ENCODE peak calls at places on chromosomes 2 and 18, in eight cellular contexts. One of them, this sample, is unnamed.

GRCh38 chr18:27903906-27904305 is 273.0 kb downstream of the CDH2 start:
- DNase-seq in activated CD4-positive, alpha-beta T cell treated with anti-CD3 and anti-CD28 coated beads for 4 hours: no peak
- DNase-seq in lower lobe of right lung: no peak
- DNase-seq in gastrocnemius medialis: no peak
- DNase-seq in activated CD8-positive, alpha-beta T cell treated with anti-CD3 and anti-CD28 coated beads for 36 hours: no peak
- DNase-seq in breast epithelium: no peak
- DNase-seq in kidney epithelial cell: no peak
- DNase-seq in GM23248: no peak
- DNase-seq in this sample: no peak

GRCh38 chr2:150127995-150128394 is 359.5 kb downstream of the RND3 start:
- DNase-seq in activated CD4-positive, alpha-beta T cell treated with anti-CD3 and anti-CD28 coated beads for 4 hours: no peak
- DNase-seq in lower lobe of right lung: no peak
- DNase-seq in gastrocnemius medialis: no peak
- DNase-seq in activated CD8-positive, alpha-beta T cell treated with anti-CD3 and anti-CD28 coated beads for 36 hours: no peak
- DNase-seq in breast epithelium: no peak
- DNase-seq in kidney epithelial cell: no peak
- DNase-seq in GM23248: peak
- DNase-seq in this sample: no peak

GRCh38 chr2:3257166-3257565 is 120.5 kb downstream of the EIPR1 start:
- DNase-seq in activated CD4-positive, alpha-beta T cell treated with anti-CD3 and anti-CD28 coated beads for 4 hours: no peak
- DNase-seq in lower lobe of right lung: no peak
- DNase-seq in gastrocnemius medialis: no peak
- DNase-seq in activated CD8-positive, alpha-beta T cell treated with anti-CD3 and anti-CD28 coated beads for 36 hours: no peak
- DNase-seq in breast epithelium: no peak
- DNase-seq in kidney epithelial cell: peak
- DNase-seq in GM23248: no peak
- DNase-seq in this sample: no peak

GRCh38 chr2:219520079-219520478 is 5.8 kb downstream of the ASIC4 start:
- DNase-seq in activated CD4-positive, alpha-beta T cell treated with anti-CD3 and anti-CD28 coated beads for 4 hours: no peak
- DNase-seq in lower lobe of right lung: no peak
- DNase-seq in gastrocnemius medialis: no peak
- DNase-seq in activated CD8-positive, alpha-beta T cell treated with anti-CD3 and anti-CD28 coated beads for 36 hours: no peak
- DNase-seq in breast epithelium: no peak
- DNase-seq in kidney epithelial cell: no peak
- DNase-seq in GM23248: no peak
- DNase-seq in this sample: no peak

GRCh38 chr2:45379399-45380087 is 231.5 kb downstream of the SRBD1 start:
- DNase-seq in activated CD4-positive, alpha-beta T cell treated with anti-CD3 and anti-CD28 coated beads for 4 hours: no peak
- DNase-seq in lower lobe of right lung: no peak
- DNase-seq in gastrocnemius medialis: no peak
- DNase-seq in activated CD8-positive, alpha-beta T cell treated with anti-CD3 and anti-CD28 coated beads for 36 hours: no peak
- DNase-seq in breast epithelium: no peak
- DNase-seq in kidney epithelial cell: no peak
- DNase-seq in GM23248: no peak
- DNase-seq in this sample: no peak

GRCh38 chr2:39435974-39436591 is 1.0 kb downstream of the MAP4K3 start:
- DNase-seq in activated CD4-positive, alpha-beta T cell treated with anti-CD3 and anti-CD28 coated beads for 4 hours: no peak
- DNase-seq in lower lobe of right lung: no peak
- DNase-seq in gastrocnemius medialis: peak
- DNase-seq in activated CD8-positive, alpha-beta T cell treated with anti-CD3 and anti-CD28 coated beads for 36 hours: no peak
- DNase-seq in breast epithelium: peak
- DNase-seq in kidney epithelial cell: no peak
- DNase-seq in GM23248: peak
- DNase-seq in this sample: no peak

GRCh38 chr18:79459946-79460345 is 64.2 kb downstream of the NFATC1 start:
- DNase-seq in activated CD4-positive, alpha-beta T cell treated with anti-CD3 and anti-CD28 coated beads for 4 hours: no peak
- DNase-seq in lower lobe of right lung: no peak
- DNase-seq in gastrocnemius medialis: no peak
- DNase-seq in activated CD8-positive, alpha-beta T cell treated with anti-CD3 and anti-CD28 coated beads for 36 hours: no peak
- DNase-seq in breast epithelium: no peak
- DNase-seq in kidney epithelial cell: no peak
- DNase-seq in GM23248: no peak
- DNase-seq in this sample: no peak

GRCh38 chr2:160222546-160223281 is 22.6 kb upstream of the ITGB6 start:
- DNase-seq in activated CD4-positive, alpha-beta T cell treated with anti-CD3 and anti-CD28 coated beads for 4 hours: no peak
- DNase-seq in lower lobe of right lung: no peak
- DNase-seq in gastrocnemius medialis: no peak
- DNase-seq in activated CD8-positive, alpha-beta T cell treated with anti-CD3 and anti-CD28 coated beads for 36 hours: peak
- DNase-seq in breast epithelium: peak
- DNase-seq in kidney epithelial cell: no peak
- DNase-seq in GM23248: no peak
- DNase-seq in this sample: no peak

GRCh38 chr18:63199743-63200241 is 119.8 kb downstream of the BCL2 start:
- DNase-seq in activated CD4-positive, alpha-beta T cell treated with anti-CD3 and anti-CD28 coated beads for 4 hours: peak
- DNase-seq in lower lobe of right lung: no peak
- DNase-seq in gastrocnemius medialis: no peak
- DNase-seq in activated CD8-positive, alpha-beta T cell treated with anti-CD3 and anti-CD28 coated beads for 36 hours: peak
- DNase-seq in breast epithelium: no peak
- DNase-seq in kidney epithelial cell: no peak
- DNase-seq in GM23248: no peak
- DNase-seq in this sample: no peak

GRCh38 chr2:72134408-72134996 is 13.2 kb downstream of the CYP26B1 start:
- DNase-seq in activated CD4-positive, alpha-beta T cell treated with anti-CD3 and anti-CD28 coated beads for 4 hours: no peak
- DNase-seq in lower lobe of right lung: no peak
- DNase-seq in gastrocnemius medialis: no peak
- DNase-seq in activated CD8-positive, alpha-beta T cell treated with anti-CD3 and anti-CD28 coated beads for 36 hours: no peak
- DNase-seq in breast epithelium: no peak
- DNase-seq in kidney epithelial cell: no peak
- DNase-seq in GM23248: no peak
- DNase-seq in this sample: no peak

GRCh38 chr2:47654790-47655562 is 128.0 kb upstream of the MSH6 start:
- DNase-seq in activated CD4-positive, alpha-beta T cell treated with anti-CD3 and anti-CD28 coated beads for 4 hours: no peak
- DNase-seq in lower lobe of right lung: peak
- DNase-seq in gastrocnemius medialis: no peak
- DNase-seq in activated CD8-positive, alpha-beta T cell treated with anti-CD3 and anti-CD28 coated beads for 36 hours: no peak
- DNase-seq in breast epithelium: no peak
- DNase-seq in kidney epithelial cell: peak
- DNase-seq in GM23248: no peak
- DNase-seq in this sample: no peak

GRCh38 chr2:197706839-197707207 is 1.7 kb downstream of the MARS2 start:
- DNase-seq in activated CD4-positive, alpha-beta T cell treated with anti-CD3 and anti-CD28 coated beads for 4 hours: no peak
- DNase-seq in lower lobe of right lung: no peak
- DNase-seq in gastrocnemius medialis: no peak
- DNase-seq in activated CD8-positive, alpha-beta T cell treated with anti-CD3 and anti-CD28 coated beads for 36 hours: no peak
- DNase-seq in breast epithelium: no peak
- DNase-seq in kidney epithelial cell: no peak
- DNase-seq in GM23248: no peak
- DNase-seq in this sample: no peak

GRCh38 chr2:191030521-191031154 is 16.7 kb upstream of the STAT1 start:
- DNase-seq in activated CD4-positive, alpha-beta T cell treated with anti-CD3 and anti-CD28 coated beads for 4 hours: peak
- DNase-seq in lower lobe of right lung: no peak
- DNase-seq in gastrocnemius medialis: no peak
- DNase-seq in activated CD8-positive, alpha-beta T cell treated with anti-CD3 and anti-CD28 coated beads for 36 hours: peak
- DNase-seq in breast epithelium: no peak
- DNase-seq in kidney epithelial cell: no peak
- DNase-seq in GM23248: peak
- DNase-seq in this sample: no peak

GRCh38 chr2:66919286-66919685 is 477.8 kb upstream of the ETAA1 start:
- DNase-seq in activated CD4-positive, alpha-beta T cell treated with anti-CD3 and anti-CD28 coated beads for 4 hours: no peak
- DNase-seq in lower lobe of right lung: no peak
- DNase-seq in gastrocnemius medialis: no peak
- DNase-seq in activated CD8-positive, alpha-beta T cell treated with anti-CD3 and anti-CD28 coated beads for 36 hours: no peak
- DNase-seq in breast epithelium: no peak
- DNase-seq in kidney epithelial cell: no peak
- DNase-seq in GM23248: no peak
- DNase-seq in this sample: no peak

GRCh38 chr18:22559414-22560282 is 141.9 kb upstream of the CTAGE1 start:
- DNase-seq in activated CD4-positive, alpha-beta T cell treated with anti-CD3 and anti-CD28 coated beads for 4 hours: no peak
- DNase-seq in lower lobe of right lung: peak
- DNase-seq in gastrocnemius medialis: no peak
- DNase-seq in activated CD8-positive, alpha-beta T cell treated with anti-CD3 and anti-CD28 coated beads for 36 hours: peak
- DNase-seq in breast epithelium: no peak
- DNase-seq in kidney epithelial cell: no peak
- DNase-seq in GM23248: peak
- DNase-seq in this sample: no peak

GRCh38 chr2:12057436-12058166 is 311.2 kb downstream of the LPIN1 start:
- DNase-seq in activated CD4-positive, alpha-beta T cell treated with anti-CD3 and anti-CD28 coated beads for 4 hours: no peak
- DNase-seq in lower lobe of right lung: peak
- DNase-seq in gastrocnemius medialis: no peak
- DNase-seq in activated CD8-positive, alpha-beta T cell treated with anti-CD3 and anti-CD28 coated beads for 36 hours: peak
- DNase-seq in breast epithelium: no peak
- DNase-seq in kidney epithelial cell: no peak
- DNase-seq in GM23248: no peak
- DNase-seq in this sample: no peak

GRCh38 chr2:235041918-235042575 is 90.2 kb downstream of the SH3BP4 start:
- DNase-seq in activated CD4-positive, alpha-beta T cell treated with anti-CD3 and anti-CD28 coated beads for 4 hours: no peak
- DNase-seq in lower lobe of right lung: no peak
- DNase-seq in gastrocnemius medialis: no peak
- DNase-seq in activated CD8-positive, alpha-beta T cell treated with anti-CD3 and anti-CD28 coated beads for 36 hours: no peak
- DNase-seq in breast epithelium: no peak
- DNase-seq in kidney epithelial cell: no peak
- DNase-seq in GM23248: no peak
- DNase-seq in this sample: no peak

GRCh38 chr2:12722445-12723316 is 5.9 kb downstream of the TRIB2 start:
- DNase-seq in activated CD4-positive, alpha-beta T cell treated with anti-CD3 and anti-CD28 coated beads for 4 hours: no peak
- DNase-seq in lower lobe of right lung: no peak
- DNase-seq in gastrocnemius medialis: no peak
- DNase-seq in activated CD8-positive, alpha-beta T cell treated with anti-CD3 and anti-CD28 coated beads for 36 hours: no peak
- DNase-seq in breast epithelium: no peak
- DNase-seq in kidney epithelial cell: no peak
- DNase-seq in GM23248: peak
- DNase-seq in this sample: no peak

GRCh38 chr2:175742367-175742766 is 259.7 kb downstream of the LNPK start:
- DNase-seq in activated CD4-positive, alpha-beta T cell treated with anti-CD3 and anti-CD28 coated beads for 4 hours: no peak
- DNase-seq in lower lobe of right lung: no peak
- DNase-seq in gastrocnemius medialis: no peak
- DNase-seq in activated CD8-positive, alpha-beta T cell treated with anti-CD3 and anti-CD28 coated beads for 36 hours: no peak
- DNase-seq in breast epithelium: no peak
- DNase-seq in kidney epithelial cell: peak
- DNase-seq in GM23248: peak
- DNase-seq in this sample: no peak

GRCh38 chr2:195967336-195967735 is 101.3 kb downstream of the DNAH7 start:
- DNase-seq in activated CD4-positive, alpha-beta T cell treated with anti-CD3 and anti-CD28 coated beads for 4 hours: no peak
- DNase-seq in lower lobe of right lung: no peak
- DNase-seq in gastrocnemius medialis: no peak
- DNase-seq in activated CD8-positive, alpha-beta T cell treated with anti-CD3 and anti-CD28 coated beads for 36 hours: no peak
- DNase-seq in breast epithelium: no peak
- DNase-seq in kidney epithelial cell: no peak
- DNase-seq in GM23248: no peak
- DNase-seq in this sample: no peak

GRCh38 chr18:35933982-35934381 is 38.5 kb upstream of the RMP24 start:
- DNase-seq in activated CD4-positive, alpha-beta T cell treated with anti-CD3 and anti-CD28 coated beads for 4 hours: no peak
- DNase-seq in lower lobe of right lung: no peak
- DNase-seq in gastrocnemius medialis: no peak
- DNase-seq in activated CD8-positive, alpha-beta T cell treated with anti-CD3 and anti-CD28 coated beads for 36 hours: no peak
- DNase-seq in breast epithelium: no peak
- DNase-seq in kidney epithelial cell: peak
- DNase-seq in GM23248: no peak
- DNase-seq in this sample: no peak

GRCh38 chr2:237571551-237571950 is 5.2 kb downstream of the PRLH start:
- DNase-seq in activated CD4-positive, alpha-beta T cell treated with anti-CD3 and anti-CD28 coated beads for 4 hours: no peak
- DNase-seq in lower lobe of right lung: no peak
- DNase-seq in gastrocnemius medialis: no peak
- DNase-seq in activated CD8-positive, alpha-beta T cell treated with anti-CD3 and anti-CD28 coated beads for 36 hours: no peak
- DNase-seq in breast epithelium: no peak
- DNase-seq in kidney epithelial cell: no peak
- DNase-seq in GM23248: no peak
- DNase-seq in this sample: no peak

GRCh38 chr18:69898241-69898861 is 49.3 kb downstream of the CD226 start:
- DNase-seq in activated CD4-positive, alpha-beta T cell treated with anti-CD3 and anti-CD28 coated beads for 4 hours: no peak
- DNase-seq in lower lobe of right lung: no peak
- DNase-seq in gastrocnemius medialis: no peak
- DNase-seq in activated CD8-positive, alpha-beta T cell treated with anti-CD3 and anti-CD28 coated beads for 36 hours: peak
- DNase-seq in breast epithelium: no peak
- DNase-seq in kidney epithelial cell: no peak
- DNase-seq in GM23248: no peak
- DNase-seq in this sample: no peak

GRCh38 chr2:238097988-238098853 is 1.9 kb upstream of the ESPNL start:
- DNase-seq in activated CD4-positive, alpha-beta T cell treated with anti-CD3 and anti-CD28 coated beads for 4 hours: peak
- DNase-seq in lower lobe of right lung: peak
- DNase-seq in gastrocnemius medialis: no peak
- DNase-seq in activated CD8-positive, alpha-beta T cell treated with anti-CD3 and anti-CD28 coated beads for 36 hours: no peak
- DNase-seq in breast epithelium: no peak
- DNase-seq in kidney epithelial cell: peak
- DNase-seq in GM23248: peak
- DNase-seq in this sample: peak

GRCh38 chr2:45814528-45814927 is 163.1 kb downstream of the PRKCE start:
- DNase-seq in activated CD4-positive, alpha-beta T cell treated with anti-CD3 and anti-CD28 coated beads for 4 hours: no peak
- DNase-seq in lower lobe of right lung: no peak
- DNase-seq in gastrocnemius medialis: peak
- DNase-seq in activated CD8-positive, alpha-beta T cell treated with anti-CD3 and anti-CD28 coated beads for 36 hours: no peak
- DNase-seq in breast epithelium: no peak
- DNase-seq in kidney epithelial cell: no peak
- DNase-seq in GM23248: no peak
- DNase-seq in this sample: no peak

GRCh38 chr2:212173331-212173730 is 365.3 kb downstream of the ERBB4 start:
- DNase-seq in activated CD4-positive, alpha-beta T cell treated with anti-CD3 and anti-CD28 coated beads for 4 hours: no peak
- DNase-seq in lower lobe of right lung: no peak
- DNase-seq in gastrocnemius medialis: no peak
- DNase-seq in activated CD8-positive, alpha-beta T cell treated with anti-CD3 and anti-CD28 coated beads for 36 hours: no peak
- DNase-seq in breast epithelium: no peak
- DNase-seq in kidney epithelial cell: no peak
- DNase-seq in GM23248: no peak
- DNase-seq in this sample: no peak

GRCh38 chr2:189762229-189762550 is 402 bp downstream of the OSGEPL1 start:
- DNase-seq in activated CD4-positive, alpha-beta T cell treated with anti-CD3 and anti-CD28 coated beads for 4 hours: no peak
- DNase-seq in lower lobe of right lung: no peak
- DNase-seq in gastrocnemius medialis: no peak
- DNase-seq in activated CD8-positive, alpha-beta T cell treated with anti-CD3 and anti-CD28 coated beads for 36 hours: no peak
- DNase-seq in breast epithelium: no peak
- DNase-seq in kidney epithelial cell: no peak
- DNase-seq in GM23248: no peak
- DNase-seq in this sample: no peak

GRCh38 chr2:146128216-146128615 is 1608.3 kb upstream of the ZEB2 start:
- DNase-seq in activated CD4-positive, alpha-beta T cell treated with anti-CD3 and anti-CD28 coated beads for 4 hours: no peak
- DNase-seq in lower lobe of right lung: no peak
- DNase-seq in gastrocnemius medialis: no peak
- DNase-seq in activated CD8-positive, alpha-beta T cell treated with anti-CD3 and anti-CD28 coated beads for 36 hours: no peak
- DNase-seq in breast epithelium: no peak
- DNase-seq in kidney epithelial cell: no peak
- DNase-seq in GM23248: no peak
- DNase-seq in this sample: no peak

GRCh38 chr2:143890799-143891198 is 629.1 kb downstream of the ZEB2 start:
- DNase-seq in activated CD4-positive, alpha-beta T cell treated with anti-CD3 and anti-CD28 coated beads for 4 hours: no peak
- DNase-seq in lower lobe of right lung: no peak
- DNase-seq in gastrocnemius medialis: no peak
- DNase-seq in activated CD8-positive, alpha-beta T cell treated with anti-CD3 and anti-CD28 coated beads for 36 hours: no peak
- DNase-seq in breast epithelium: no peak
- DNase-seq in kidney epithelial cell: no peak
- DNase-seq in GM23248: no peak
- DNase-seq in this sample: no peak

GRCh38 chr2:61135510-61135909 is 26.5 kb upstream of the C2orf74 start:
- DNase-seq in activated CD4-positive, alpha-beta T cell treated with anti-CD3 and anti-CD28 coated beads for 4 hours: no peak
- DNase-seq in lower lobe of right lung: no peak
- DNase-seq in gastrocnemius medialis: no peak
- DNase-seq in activated CD8-positive, alpha-beta T cell treated with anti-CD3 and anti-CD28 coated beads for 36 hours: no peak
- DNase-seq in breast epithelium: no peak
- DNase-seq in kidney epithelial cell: no peak
- DNase-seq in GM23248: peak
- DNase-seq in this sample: peak

GRCh38 chr2:23939054-23939436 is 1.2 kb upstream of the UBXN2A start:
- DNase-seq in activated CD4-positive, alpha-beta T cell treated with anti-CD3 and anti-CD28 coated beads for 4 hours: no peak
- DNase-seq in lower lobe of right lung: no peak
- DNase-seq in gastrocnemius medialis: no peak
- DNase-seq in activated CD8-positive, alpha-beta T cell treated with anti-CD3 and anti-CD28 coated beads for 36 hours: no peak
- DNase-seq in breast epithelium: no peak
- DNase-seq in kidney epithelial cell: no peak
- DNase-seq in GM23248: peak
- DNase-seq in this sample: no peak

GRCh38 chr2:43021791-43022500 is 204.5 kb downstream of the ZFP36L2 start:
- DNase-seq in activated CD4-positive, alpha-beta T cell treated with anti-CD3 and anti-CD28 coated beads for 4 hours: no peak
- DNase-seq in lower lobe of right lung: no peak
- DNase-seq in gastrocnemius medialis: no peak
- DNase-seq in activated CD8-positive, alpha-beta T cell treated with anti-CD3 and anti-CD28 coated beads for 36 hours: peak
- DNase-seq in breast epithelium: no peak
- DNase-seq in kidney epithelial cell: no peak
- DNase-seq in GM23248: no peak
- DNase-seq in this sample: no peak

GRCh38 chr2:170703776-170704476 is 11.2 kb upstream of the SP5 start:
- DNase-seq in activated CD4-positive, alpha-beta T cell treated with anti-CD3 and anti-CD28 coated beads for 4 hours: no peak
- DNase-seq in lower lobe of right lung: no peak
- DNase-seq in gastrocnemius medialis: no peak
- DNase-seq in activated CD8-positive, alpha-beta T cell treated with anti-CD3 and anti-CD28 coated beads for 36 hours: no peak
- DNase-seq in breast epithelium: no peak
- DNase-seq in kidney epithelial cell: no peak
- DNase-seq in GM23248: no peak
- DNase-seq in this sample: no peak

GRCh38 chr2:230684222-230685164 is 28.1 kb upstream of the CAB39 start:
- DNase-seq in activated CD4-positive, alpha-beta T cell treated with anti-CD3 and anti-CD28 coated beads for 4 hours: no peak
- DNase-seq in lower lobe of right lung: no peak
- DNase-seq in gastrocnemius medialis: no peak
- DNase-seq in activated CD8-positive, alpha-beta T cell treated with anti-CD3 and anti-CD28 coated beads for 36 hours: no peak
- DNase-seq in breast epithelium: no peak
- DNase-seq in kidney epithelial cell: peak
- DNase-seq in GM23248: peak
- DNase-seq in this sample: no peak

This sample was measured in AG09319.